ENCODE peak calls at places on chromosome 14, in five cellular contexts. I is heart left ventricle, Z is DND-41, W is psoas muscle, C is cardiac muscle cell. A is an unnamed sample.

GRCh38 chr14:103422981-103423600 is 37.9 kb downstream of the MARK3 start:
- DNase-seq in Z (no peak), C (no peak), I (no peak), W (no peak), A (no peak)

GRCh38 chr14:35374273-35374681 is 30.3 kb downstream of the NFKBIA start:
- DNase-seq in W (peak; percentile 51), Z (no peak), C (no peak), I (no peak), A (no peak)

GRCh38 chr14:56189306-56189705 is 71.1 kb downstream of the PELI2 start:
- DNase-seq in I (no peak), Z (no peak), C (no peak), W (no peak), A (no peak)

GRCh38 chr14:93150227-93151206 is 34.2 kb downstream of the MOAP1 start:
- DNase-seq in Z (no peak), I (no peak), C (no peak), W (no peak), A (no peak)

GRCh38 chr14:31122098-31122611 is 85.4 kb downstream of the HECTD1 start:
- DNase-seq in C (no peak), I (no peak), Z (no peak), W (no peak), A (no peak)

GRCh38 chr14:95119336-95119735 is 38.0 kb downstream of the DICER1 start:
- DNase-seq in W (no peak), I (no peak), C (no peak), Z (no peak), A (no peak)

GRCh38 chr14:67268456-67269115 is 27.4 kb downstream of the PALS1 start:
- DNase-seq in C (peak; percentile 38), I (no peak), W (no peak), Z (no peak), A (no peak)

GRCh38 chr14:46651526-46652144 is at the start of gene RPL10L:
- DNase-seq in I (no peak), Z (no peak), W (no peak), C (no peak), A (no peak)

GRCh38 chr14:37620856-37621255 is 25.4 kb downstream of the TTC6 start:
- DNase-seq in C (no peak), Z (no peak), W (no peak), I (no peak), A (no peak)

GRCh38 chr14:60815371-60815770 is 80.8 kb downstream of the MNAT1 start:
- DNase-seq in I (no peak), W (no peak), Z (no peak), C (no peak), A (no peak)

DNA sequence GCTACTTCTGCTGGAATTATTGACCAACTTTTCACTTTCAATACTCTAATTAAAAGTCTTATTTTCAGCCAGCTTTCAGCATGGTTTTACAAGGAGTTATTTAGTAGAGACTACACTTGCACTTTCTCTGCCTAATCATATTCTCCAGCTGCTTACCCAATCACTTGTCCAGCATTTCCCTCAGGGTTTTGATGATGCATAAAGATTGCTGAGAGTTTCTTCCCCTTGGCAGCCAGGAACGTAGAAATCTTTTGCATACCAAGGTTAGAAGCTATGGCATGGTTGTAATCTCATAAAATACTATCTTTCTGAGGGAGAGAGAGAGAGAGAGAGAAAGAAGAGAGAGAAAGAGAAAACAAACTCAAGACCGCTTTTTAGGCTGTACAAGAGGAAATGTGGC is 10.8 kb downstream of the OR4Q3 start:
- DNase-seq in I (no peak), Z (no peak), W (no peak), C (no peak), A (no peak)
- H3K9me3 ChIP-seq in I (no peaks in the 10 kb centered on the region), Z (no peaks in the 10 kb centered on the region), W (no peaks in the 10 kb centered on the region), C (no peaks in the 10 kb centered on the region), A (no peaks in the 10 kb centered on the region)

DNA sequence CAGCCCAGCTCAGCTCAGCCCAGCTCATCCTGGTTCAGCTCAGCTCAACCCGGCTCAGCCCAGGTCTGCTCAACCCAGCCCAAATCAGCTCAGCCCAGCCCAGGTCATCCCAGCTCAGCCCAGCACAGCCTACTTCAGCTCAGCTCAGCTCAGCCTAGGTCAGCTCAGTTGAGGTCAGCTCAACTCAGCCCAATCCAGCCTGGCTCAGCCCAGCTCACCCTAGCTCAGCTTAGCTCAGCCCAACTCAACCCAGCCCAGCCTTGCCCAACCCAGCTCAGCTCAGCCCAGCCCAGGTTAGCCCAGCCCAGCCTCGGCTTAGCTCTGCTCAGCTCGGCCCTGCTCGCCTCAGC is 332.3 kb downstream of the TMEM121 start:
- DNase-seq in C (no peak), Z (no peak), I (peak; percentile 9), W (no peak), A (no peak)
- H3K9me3 ChIP-seq in C (no peaks in the 10 kb centered on the region), Z (no peaks in the 10 kb centered on the region), I (no peaks in the 10 kb centered on the region), W (no peaks in the 10 kb centered on the region), A (no peaks in the 10 kb centered on the region)

GRCh38 chr14:82122678-82123077 is 589.0 kb upstream of the SEL1L start:
- DNase-seq in I (no peak), Z (no peak), W (no peak), C (no peak), A (no peak)

GRCh38 chr14:82125963-82126362 is 592.3 kb upstream of the SEL1L start:
- DNase-seq in I (no peak), Z (no peak), C (no peak), W (no peak), A (no peak)
- H3K9me3 ChIP-seq in I (no peaks in the 10 kb centered on the region), Z (no peaks in the 10 kb centered on the region), C (no peaks in the 10 kb centered on the region), W (no peaks in the 10 kb centered on the region), A (no peaks in the 10 kb centered on the region)

GRCh38 chr14:52365071-52365470 is 51.0 kb downstream of the PTGER2 start:
- DNase-seq in W (no peak), Z (no peak), I (no peak), C (no peak), A (no peak)
- H3K9me3 ChIP-seq in W (no peaks in the 10 kb centered on the region), Z (no peaks in the 10 kb centered on the region), I (no peaks in the 10 kb centered on the region), C (no peaks in the 10 kb centered on the region), A (no peaks in the 10 kb centered on the region)

DNA sequence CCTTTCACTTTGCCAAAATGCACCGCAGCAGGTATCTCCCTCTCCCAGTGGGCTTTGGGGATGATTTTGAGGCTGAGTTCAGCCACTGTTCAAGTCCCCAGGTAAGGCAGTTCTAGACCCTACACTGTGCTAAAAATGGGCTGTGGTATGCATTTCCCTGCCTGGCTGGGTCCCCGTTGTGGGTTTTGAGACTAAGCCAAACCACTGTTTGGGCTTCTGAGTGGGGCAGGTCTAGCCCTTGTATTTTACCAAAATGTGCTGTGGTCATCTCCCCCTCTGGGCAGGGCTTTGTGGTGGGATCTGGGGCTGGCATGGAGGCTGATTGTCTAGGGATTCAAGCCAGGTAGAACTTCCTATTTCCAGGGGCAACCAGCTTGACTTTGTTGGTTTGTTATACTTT is 13.6 kb upstream of the OR4Q3 start:
- DNase-seq in I (no peak), Z (no peak), W (no peak), C (no peak), A (no peak)
- H3K9me3 ChIP-seq in I (no peaks in the 10 kb centered on the region), Z (peaks cover 3% of the 10 kb centered on the region), W (peaks cover 7% of the 10 kb centered on the region), C (peaks cover 3% of the 10 kb centered on the region), A (peaks cover 10% of the 10 kb centered on the region)

DNA sequence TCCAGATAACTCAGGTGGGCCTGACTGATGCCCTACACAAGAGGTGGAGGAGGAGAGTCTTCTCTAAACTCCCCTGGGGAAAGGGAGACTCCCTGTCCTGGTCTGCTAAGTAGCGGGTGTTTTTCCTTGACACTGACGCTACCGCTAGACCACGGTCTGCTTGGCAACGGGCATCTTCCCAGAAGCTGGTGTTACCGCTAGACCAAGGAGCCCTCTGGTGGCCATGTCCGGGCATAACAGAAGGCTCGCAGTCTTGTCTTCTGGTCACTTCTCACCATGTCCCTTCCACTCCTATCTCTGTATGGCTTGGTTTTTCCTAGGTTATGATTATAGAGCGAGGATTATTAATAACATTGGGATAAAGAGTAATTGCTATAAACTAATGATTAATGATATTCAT is 965.5 kb downstream of the TMEM121 start:
- DNase-seq in Z (peak; percentile 36), I (no peak), C (no peak), W (no peak), A (no peak)
- H3K9me3 ChIP-seq in Z (no peaks in the 10 kb centered on the region), I (no peaks in the 10 kb centered on the region), C (no peaks in the 10 kb centered on the region), W (no peaks in the 10 kb centered on the region), A (no peaks in the 10 kb centered on the region)

A was measured in CD8-positive, alpha-beta memory T cell.